ENCODE peak calls at places on chromosomes 2 and 18, in ten cellular contexts. Y, W, B, J, A, H, F, G, P and U are unnamed samples. For H3K4me1, the result is how much of the 10 kb centered on the place peaks cover.

GRCh38 chr18:13219576-13219975 is 1.0 kb downstream of the LDLRAD4 start:
- DNase-seq in Y (no peak), W (no peak), B (no peak), J (no peak), A (no peak), H (no peak), F (no peak), G (no peak), P (no peak), U (no peak)

GRCh38 chr18:47500930-47501329 is 249.5 kb upstream of the SKOR2 start:
- DNase-seq in Y (no peak), W (no peak), B (no peak), J (no peak), A (no peak), H (no peak), F (no peak), G (no peak), P (no peak), U (no peak)

GRCh38 chr18:58348947-58349346 is 279.9 kb downstream of the ALPK2 start:
- DNase-seq in Y (no peak), W (no peak), B (no peak), J (no peak), A (no peak), H (no peak), F (no peak), G (no peak), P (no peak), U (no peak)

GRCh38 chr2:152167070-152167469 is 8.5 kb downstream of the STAM2 start:
- DNase-seq in Y (no peak), W (no peak), B (no peak), J (no peak), A (no peak), H (no peak), F (no peak), G (no peak), P (no peak), U (no peak)

GRCh38 chr2:214019973-214020345 is 390.9 kb upstream of the VWC2L start:
- DNase-seq in Y (peak), W (no peak), B (no peak), J (no peak), A (no peak), H (no peak), F (no peak), G (no peak), P (no peak), U (no peak)

GRCh38 chr2:56449449-56449860 is 265.7 kb downstream of the CCDC85A start:
- DNase-seq in Y (no peak), W (no peak), B (no peak), J (no peak), A (no peak), H (no peak), F (no peak), G (peak), P (no peak), U (no peak)

GRCh38 chr2:217804338-217804737 is 198.5 kb downstream of the TNS1 start:
- DNase-seq in Y (no peak), W (no peak), B (no peak), J (no peak), A (peak), H (peak), F (no peak), G (peak), P (peak), U (no peak)

GRCh38 chr18:26656944-26657536 is 108.7 kb upstream of the KCTD1 start:
- DNase-seq in Y (peak), W (peak), B (no peak), J (peak), A (peak), H (peak), F (peak), G (peak), P (peak), U (peak)

GRCh38 chr2:136149011-136149410 is 31.1 kb upstream of the CXCR4 start:
- DNase-seq in Y (no peak), W (no peak), B (no peak), J (no peak), A (no peak), H (no peak), F (no peak), G (no peak), P (no peak), U (no peak)

GRCh38 chr2:79393107-79393506 is 119.7 kb upstream of the CTNNA2 start:
- DNase-seq in Y (peak), W (no peak), B (no peak), J (no peak), A (no peak), H (no peak), F (no peak), G (no peak), P (no peak), U (no peak)

GRCh38 chr18:24843123-24843522 is 382.7 kb downstream of the HRH4 start:
- DNase-seq in Y (no peak), W (no peak), B (no peak), J (no peak), A (no peak), H (no peak), F (no peak), G (no peak), P (no peak), U (no peak)

GRCh38 chr2:180385601-180386201 is 378.6 kb upstream of the CWC22 start:
- DNase-seq in Y (peak), W (peak), B (no peak), J (no peak), A (no peak), H (no peak), F (no peak), G (no peak), P (no peak), U (peak)

GRCh38 chr2:113699048-113699447 is 57.4 kb downstream of the SLC35F5 start:
- DNase-seq in Y (no peak), W (no peak), B (no peak), J (no peak), A (no peak), H (no peak), F (peak), G (no peak), P (no peak), U (no peak)

GRCh38 chr18:22021701-22022100 is 147.7 kb upstream of the GATA6 start:
- DNase-seq in Y (no peak), W (no peak), B (no peak), J (no peak), A (no peak), H (no peak), F (no peak), G (no peak), P (no peak), U (no peak)

GRCh38 chr2:101307503-101307902 is 998 bp downstream of the RNF149 start:
- DNase-seq in Y (no peak), W (no peak), B (no peak), J (no peak), A (no peak), H (no peak), F (no peak), G (no peak), P (no peak), U (peak)

GRCh38 chr18:6731197-6731596 is 1.7 kb downstream of the ARHGAP28 start:
- DNase-seq in Y (peak), W (peak), B (no peak), J (no peak), A (no peak), H (no peak), F (no peak), G (peak), P (no peak), U (peak)

GRCh38 chr2:235366390-235366789 is 127.5 kb upstream of the AGAP1 start:
- DNase-seq in Y (no peak), W (no peak), B (no peak), J (no peak), A (no peak), H (no peak), F (no peak), G (no peak), P (no peak), U (no peak)

GRCh38 chr2:238099709-238100048 is 461 bp upstream of the ESPNL start:
- DNase-seq in Y (no peak), W (no peak), B (no peak), J (no peak), A (no peak), H (no peak), F (no peak), G (no peak), P (peak), U (no peak)

GRCh38 chr2:84939426-84940087 is 31.4 kb upstream of the KCMF1 start:
- DNase-seq in Y (no peak), W (no peak), B (no peak), J (no peak), A (no peak), H (peak), F (peak), G (no peak), P (no peak), U (no peak)

GRCh38 chr18:46072959-46073358 is 899 bp upstream of the PSTPIP2 start:
- DNase-seq in Y (no peak), W (no peak), B (no peak), J (no peak), A (no peak), H (peak), F (no peak), G (no peak), P (no peak), U (no peak)

GRCh38 chr2:32553829-32554432 is 73.9 kb upstream of the TTC27 start:
- DNase-seq in Y (peak), W (peak), B (peak), J (no peak), A (no peak), H (no peak), F (peak), G (peak), P (no peak), U (peak)

GRCh38 chr2:76895469-76895868 is 626.7 kb downstream of the LRRTM4 start:
- DNase-seq in Y (peak), W (no peak), B (no peak), J (no peak), A (no peak), H (no peak), F (no peak), G (no peak), P (no peak), U (peak)

GRCh38 chr2:230961091-230961491 is 34.8 kb upstream of the SPATA3 start:
- DNase-seq in Y (no peak), W (peak), B (no peak), J (no peak), A (no peak), H (no peak), F (no peak), G (no peak), P (peak), U (no peak)

GRCh38 chr2:55163258-55163657 is 68.8 kb downstream of the CLHC1 start:
- DNase-seq in Y (peak), W (peak), B (no peak), J (no peak), A (no peak), H (no peak), F (no peak), G (no peak), P (peak), U (no peak)

GRCh38 chr2:240249423-240250149 is 109.1 kb upstream of the OTOS start:
- DNase-seq in Y (no peak), W (no peak), B (no peak), J (no peak), A (no peak), H (peak), F (no peak), G (no peak), P (peak), U (no peak)

GRCh38 chr2:28233070-28233718 is 159.5 kb upstream of the FOSL2 start:
- DNase-seq in Y (peak), W (peak), B (no peak), J (no peak), A (no peak), H (no peak), F (no peak), G (no peak), P (no peak), U (no peak)

GRCh38 chr2:32805104-32806095 is 141.4 kb upstream of the LTBP1 start:
- DNase-seq in Y (no peak), W (peak), B (peak), J (no peak), A (no peak), H (no peak), F (no peak), G (no peak), P (no peak), U (peak)

GRCh38 chr2:32647180-32647651 is 19.4 kb downstream of the TTC27 start:
- DNase-seq in Y (peak), W (peak), B (no peak), J (no peak), A (no peak), H (no peak), F (no peak), G (no peak), P (no peak), U (peak)

GRCh38 chr2:35343135-35343534 is 1012.4 kb upstream of the CRIM1 start:
- DNase-seq in Y (no peak), W (no peak), B (no peak), J (no peak), A (no peak), H (no peak), F (no peak), G (peak), P (no peak), U (no peak)

GRCh38 chr2:68709421-68709911 is 25.1 kb upstream of the ARHGAP25 start:
- DNase-seq in Y (peak), W (peak), B (peak), J (no peak), A (no peak), H (no peak), F (peak), G (peak), P (no peak), U (no peak)

GRCh38 chr18:55353806-55354205 is 234.2 kb downstream of the TCF4 start:
- DNase-seq in Y (no peak), W (peak), B (no peak), J (no peak), A (no peak), H (no peak), F (peak), G (no peak), P (no peak), U (no peak)

GRCh38 chr2:41851554-41851953 is 196.3 kb upstream of the PKDCC start:
- DNase-seq in Y (no peak), W (no peak), B (no peak), J (no peak), A (no peak), H (no peak), F (no peak), G (no peak), P (no peak), U (no peak)

GRCh38 chr2:178635897-178636296 is 155.6 kb downstream of the PLEKHA3 start:
- DNase-seq in Y (no peak), W (no peak), B (no peak), J (no peak), A (no peak), H (no peak), F (no peak), G (no peak), P (no peak), U (no peak)
- H3K27ac ChIP-seq in Y (no peak), W (no peak), B (no peak), J (peak), A (no peak), H (no peak), F (no peak), G (no peak), P (no peak), U (no peak)

GRCh38 chr2:197208029-197208428 is 102.6 kb downstream of the ANKRD44 start:
- DNase-seq in Y (no peak), W (no peak), B (no peak), J (no peak), A (no peak), H (no peak), F (no peak), G (no peak), P (no peak), U (no peak)

GRCh38 chr2:197210450-197210849 is 100.1 kb downstream of the ANKRD44 start:
- DNase-seq in Y (no peak), W (no peak), B (no peak), J (no peak), A (no peak), H (no peak), F (no peak), G (no peak), P (no peak), U (no peak)

GRCh38 chr2:197209274-197209673 is 101.3 kb downstream of the ANKRD44 start:
- DNase-seq in Y (no peak), W (no peak), B (no peak), J (no peak), A (no peak), H (no peak), F (no peak), G (no peak), P (no peak), U (no peak)

GRCh38 chr2:197208841-197209240 is 101.7 kb downstream of the ANKRD44 start:
- DNase-seq in Y (no peak), W (peak), B (no peak), J (no peak), A (no peak), H (no peak), F (no peak), G (no peak), P (no peak), U (no peak)

GRCh38 chr2:197209742-197210408 is 100.7 kb downstream of the ANKRD44 start:
- DNase-seq in Y (no peak), W (peak), B (no peak), J (no peak), A (no peak), H (no peak), F (peak), G (no peak), P (no peak), U (no peak)
- H3K4me1 ChIP-seq in Y (under half), W (under half), B (under half), J (under half), A (under half), H (half or more), F (half or more), G (under half), P (under half), U (under half)

GRCh38 chr18:68150976-68151375 is 563.9 kb downstream of the TMX3 start:
- DNase-seq in Y (no peak), W (no peak), B (no peak), J (no peak), A (no peak), H (no peak), F (no peak), G (no peak), P (no peak), U (peak)

GRCh38 chr18:68148862-68149261 is 566.0 kb downstream of the TMX3 start:
- DNase-seq in Y (no peak), W (no peak), B (no peak), J (no peak), A (no peak), H (no peak), F (peak), G (peak), P (no peak), U (no peak)

GRCh38 chr18:68147728-68148127 is 567.2 kb downstream of the TMX3 start:
- DNase-seq in Y (peak), W (peak), B (no peak), J (no peak), A (no peak), H (no peak), F (peak), G (no peak), P (no peak), U (no peak)

GRCh38 chr18:68152770-68153169 is 562.1 kb downstream of the TMX3 start:
- DNase-seq in Y (no peak), W (no peak), B (no peak), J (no peak), A (no peak), H (no peak), F (no peak), G (peak), P (no peak), U (no peak)
- TF ChIP-seq CTCF in Y (no peak), W (no peak), B (no peak), J (no peak), A (no peak), H (no peak), F (peak), G (peak), P (no peak), U (peak)

DNA sequence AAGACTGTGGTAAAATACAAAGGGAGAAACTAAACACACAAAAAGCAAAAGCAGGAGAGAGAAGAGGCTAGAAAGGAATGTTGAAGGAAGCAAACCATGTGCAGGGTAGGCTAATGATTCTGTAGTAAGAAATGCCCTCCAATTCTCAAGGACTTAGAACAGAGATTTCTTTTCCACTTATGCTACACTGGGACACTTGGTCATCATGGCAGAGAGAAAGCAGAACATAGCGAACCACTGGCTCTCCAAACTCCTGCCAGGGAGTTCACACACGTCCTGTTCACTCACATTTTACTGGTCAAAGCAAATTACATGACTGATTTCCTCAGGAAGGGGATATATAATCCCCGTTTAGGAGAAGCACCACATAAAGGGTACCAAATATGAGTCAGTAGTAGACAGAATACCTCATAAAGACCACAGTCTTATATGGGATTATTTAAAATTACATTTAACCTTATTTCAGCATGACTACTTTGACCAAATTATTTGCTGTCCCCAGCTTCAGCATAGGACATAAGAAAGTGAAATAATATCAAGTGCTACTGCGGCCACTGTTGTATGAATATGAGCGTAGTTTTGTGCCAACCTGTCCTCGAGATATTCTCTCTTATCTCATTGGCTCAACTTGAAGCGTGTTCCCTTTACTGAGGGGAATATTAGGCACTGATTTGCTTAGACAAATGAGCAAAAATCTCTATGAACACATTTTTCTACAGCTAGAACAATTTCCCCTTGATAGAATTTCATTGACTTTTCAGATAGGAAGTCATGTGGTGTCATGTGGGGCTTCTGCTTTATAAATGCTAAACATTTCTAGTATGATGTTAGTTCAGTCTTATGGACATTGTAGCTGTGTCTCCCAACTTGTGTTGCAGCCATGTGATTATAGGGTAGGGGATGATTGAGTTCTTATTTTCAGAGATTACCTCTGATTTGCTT is 81.7 kb downstream of the FAM161A start:
- DNase-seq in Y (no peak), W (no peak), B (no peak), J (no peak), A (no peak), H (no peak), F (no peak), G (no peak), P (no peak), U (no peak)
- H3K27ac ChIP-seq in Y (no peak), W (no peak), B (no peak), J (no peak), A (no peak), H (no peak), F (no peak), G (no peak), P (no peak), U (peak)

GRCh38 chr2:10043906-10044601 is 704 bp downstream of the KLF11 start:
- DNase-seq in Y (peak), W (peak), B (peak), J (peak), A (peak), H (peak), F (peak), G (peak), P (peak), U (peak)
- H3K4me1 ChIP-seq in Y (under half), W (under half), B (under half), J (under half), A (half or more), H (under half), F (under half), G (under half), P (under half), U (under half)

DNA sequence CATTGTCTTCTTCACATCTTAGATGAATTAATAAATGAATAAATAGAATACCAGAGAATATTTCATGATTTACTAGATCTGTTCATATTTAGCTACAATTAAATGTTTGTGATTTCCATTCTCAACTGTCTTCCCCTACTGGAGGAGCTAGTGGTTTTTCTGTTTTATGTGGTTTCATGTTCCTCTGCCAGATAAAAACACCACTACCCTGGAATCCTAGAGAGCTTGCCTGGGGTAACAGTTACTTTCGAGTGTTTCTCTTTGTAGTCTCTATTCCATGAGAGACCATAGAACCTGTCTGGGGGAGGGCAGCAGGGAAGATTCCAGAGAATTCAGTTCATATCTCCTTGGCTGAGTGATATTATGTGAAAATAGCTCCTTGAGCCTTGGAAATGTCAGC is 349.2 kb downstream of the INSIG2 start:
- DNase-seq in Y (no peak), W (peak), B (no peak), J (no peak), A (no peak), H (no peak), F (no peak), G (no peak), P (no peak), U (no peak)
- TF ChIP-seq CTCF in Y (no peak), W (no peak), B (no peak), J (no peak), A (no peak), H (no peak), F (no peak), G (no peak), P (no peak), U (no peak)

GRCh38 chr18:77019641-77020040 is 112.9 kb downstream of the MBP start:
- DNase-seq in Y (no peak), W (no peak), B (no peak), J (no peak), A (no peak), H (no peak), F (no peak), G (no peak), P (peak), U (no peak)
- H3K27ac ChIP-seq in Y (no peak), W (no peak), B (no peak), J (no peak), A (no peak), H (no peak), F (no peak), G (no peak), P (no peak), U (no peak)